ENCODE peak calls at places on chromosomes 11 and 22, in four cellular contexts. One of them, this sample, is unnamed.

GRCh38 chr11:129959687-129960086 is 42.9 kb downstream of the PRDM10 start:
- DNase-seq in non-pigmented ciliary epithelial cell: no peak
- DNase-seq in T-cell: no peak
- DNase-seq in NCI-H1092: no peak
- DNase-seq in this sample: no peak

GRCh38 chr22:25475554-25476022 is 88.9 kb upstream of the GRK3 start:
- DNase-seq in NCI-H1092: peak; percentile 77
- DNase-seq in non-pigmented ciliary epithelial cell: no peak
- DNase-seq in T-cell: no peak
- DNase-seq in this sample: no peak

GRCh38 chr11:35796542-35796941 is 134.0 kb downstream of the TRIM44 start:
- DNase-seq in non-pigmented ciliary epithelial cell: no peak
- DNase-seq in NCI-H1092: no peak
- DNase-seq in T-cell: no peak
- DNase-seq in this sample: no peak

GRCh38 chr11:17188675-17189074 is 19.1 kb downstream of the PIK3C2A start:
- DNase-seq in NCI-H1092: no peak
- DNase-seq in non-pigmented ciliary epithelial cell: no peak
- DNase-seq in T-cell: no peak
- DNase-seq in this sample: no peak

GRCh38 chr22:20494978-20495860 is at the start of gene KLHL22:
- DNase-seq in non-pigmented ciliary epithelial cell: no peak
- DNase-seq in T-cell: peak; percentile 8
- DNase-seq in NCI-H1092: peak; percentile 65
- DNase-seq in this sample: no peak

GRCh38 chr11:25927391-25927790 is 404.5 kb upstream of the ANO3 start:
- DNase-seq in non-pigmented ciliary epithelial cell: no peak
- DNase-seq in T-cell: no peak
- DNase-seq in NCI-H1092: no peak
- DNase-seq in this sample: no peak

GRCh38 chr11:97956904-97957303 is 1063.8 kb upstream of the CNTN5 start:
- DNase-seq in NCI-H1092: no peak
- DNase-seq in non-pigmented ciliary epithelial cell: no peak
- DNase-seq in T-cell: no peak
- DNase-seq in this sample: no peak

GRCh38 chr22:36344106-36344827 is 43.5 kb downstream of the MYH9 start:
- DNase-seq in NCI-H1092: no peak
- DNase-seq in T-cell: no peak
- DNase-seq in non-pigmented ciliary epithelial cell: no peak
- DNase-seq in this sample: no peak

GRCh38 chr11:83047515-83048225 is 24.0 kb downstream of the RAB30 start:
- DNase-seq in NCI-H1092: no peak
- DNase-seq in T-cell: no peak
- DNase-seq in non-pigmented ciliary epithelial cell: no peak
- DNase-seq in this sample: no peak

GRCh38 chr11:75445315-75445953 is 12.4 kb upstream of the KLHL35 start:
- DNase-seq in non-pigmented ciliary epithelial cell: no peak
- DNase-seq in T-cell: peak; percentile 59
- DNase-seq in NCI-H1092: peak; percentile 73
- DNase-seq in this sample: no peak

GRCh38 chr11:1350086-1350725 is 39.5 kb upstream of the BRSK2 start:
- DNase-seq in T-cell: no peak
- DNase-seq in NCI-H1092: no peak
- DNase-seq in non-pigmented ciliary epithelial cell: no peak
- DNase-seq in this sample: no peak

GRCh38 chr22:20178075-20178921 is 27.4 kb upstream of the CCDC188 start:
- DNase-seq in NCI-H1092: no peak
- DNase-seq in non-pigmented ciliary epithelial cell: no peak
- DNase-seq in T-cell: no peak
- DNase-seq in this sample: no peak

GRCh38 chr22:19870153-19871022 is 15.7 kb upstream of the GNB1L start:
- DNase-seq in NCI-H1092: no peak
- DNase-seq in non-pigmented ciliary epithelial cell: no peak
- DNase-seq in T-cell: no peak
- DNase-seq in this sample: no peak

GRCh38 chr11:46247664-46248063 is 29.8 kb upstream of the CREB3L1 start:
- DNase-seq in non-pigmented ciliary epithelial cell: no peak
- DNase-seq in T-cell: peak; percentile 32
- DNase-seq in NCI-H1092: peak; percentile 70
- DNase-seq in this sample: peak; percentile 87

GRCh38 chr11:3042496-3043314 is 14.5 kb downstream of the CARS1 start:
- DNase-seq in T-cell: no peak
- DNase-seq in NCI-H1092: no peak
- DNase-seq in non-pigmented ciliary epithelial cell: no peak
- DNase-seq in this sample: no peak

GRCh38 chr22:24583221-24583971 is 9.5 kb downstream of the LRRC75B start:
- DNase-seq in T-cell: no peak
- DNase-seq in non-pigmented ciliary epithelial cell: no peak
- DNase-seq in NCI-H1092: peak; percentile 86
- DNase-seq in this sample: no peak

GRCh38 chr22:43880743-43881055 is 11.1 kb downstream of the PNPLA5 start:
- DNase-seq in NCI-H1092: no peak
- DNase-seq in non-pigmented ciliary epithelial cell: no peak
- DNase-seq in T-cell: no peak
- DNase-seq in this sample: no peak

GRCh38 chr22:49785841-49786451 is 41.7 kb downstream of the BRD1 start:
- DNase-seq in NCI-H1092: no peak
- DNase-seq in T-cell: no peak
- DNase-seq in non-pigmented ciliary epithelial cell: no peak
- DNase-seq in this sample: no peak

GRCh38 chr11:34972892-34973291 is 56.5 kb downstream of the PDHX start:
- DNase-seq in T-cell: no peak
- DNase-seq in NCI-H1092: no peak
- DNase-seq in non-pigmented ciliary epithelial cell: peak; percentile 49
- DNase-seq in this sample: no peak

GRCh38 chr11:89220684-89221339 is 43.1 kb downstream of the TYR start:
- DNase-seq in non-pigmented ciliary epithelial cell: no peak
- DNase-seq in T-cell: no peak
- DNase-seq in NCI-H1092: no peak
- DNase-seq in this sample: no peak

GRCh38 chr11:106461839-106462545 is 384.5 kb downstream of the AASDHPPT start:
- DNase-seq in non-pigmented ciliary epithelial cell: no peak
- DNase-seq in NCI-H1092: no peak
- DNase-seq in T-cell: no peak
- DNase-seq in this sample: no peak

GRCh38 chr11:123544631-123545375 is 109.6 kb downstream of the SCN3B start:
- DNase-seq in non-pigmented ciliary epithelial cell: no peak
- DNase-seq in T-cell: no peak
- DNase-seq in NCI-H1092: peak; percentile 18
- DNase-seq in this sample: no peak

GRCh38 chr11:120674537-120674936 is 163.0 kb downstream of the GRIK4 start:
- DNase-seq in non-pigmented ciliary epithelial cell: no peak
- DNase-seq in NCI-H1092: no peak
- DNase-seq in T-cell: no peak
- DNase-seq in this sample: no peak

GRCh38 chr11:8671242-8671641 is 11.2 kb downstream of the TRIM66 start:
- DNase-seq in non-pigmented ciliary epithelial cell: peak; percentile 82
- DNase-seq in NCI-H1092: no peak
- DNase-seq in T-cell: no peak
- DNase-seq in this sample: peak; percentile 90

GRCh38 chr11:2300936-2301630 is 635 bp downstream of the C11orf21 start:
- DNase-seq in T-cell: no peak
- DNase-seq in non-pigmented ciliary epithelial cell: no peak
- DNase-seq in NCI-H1092: no peak
- DNase-seq in this sample: no peak

GRCh38 chr11:66106786-66107599 is 36.9 kb downstream of the PACS1 start:
- DNase-seq in NCI-H1092: no peak
- DNase-seq in non-pigmented ciliary epithelial cell: no peak
- DNase-seq in T-cell: no peak
- DNase-seq in this sample: no peak

This sample was measured in NT2/D1.